ENCODE peak calls at places on chromosome 1, in five cellular contexts. N, R, Z, G and X are unnamed samples.

GRCh38 chr1:22572778-22573177 is 9.5 kb downstream of the EPHA8 start:
- DNase-seq in N (no peak), R (no peak), Z (no peak), G (no peak), X (no peak)

GRCh38 chr1:94993931-94994645 is 67.2 kb upstream of the CNN3 start:
- DNase-seq in N (no peak), R (no peak), Z (no peak), G (no peak), X (no peak)

GRCh38 chr1:31665264-31665878 is 20.7 kb upstream of the PEF1 start:
- DNase-seq in N (no peak), R (no peak), Z (no peak), G (no peak), X (no peak)

GRCh38 chr1:227779651-227780050 is 35.8 kb upstream of the PRSS38 start:
- DNase-seq in N (no peak), R (no peak), Z (peak; percentile 21), G (no peak), X (no peak)

GRCh38 chr1:31725777-31726535 is 22.1 kb upstream of the COL16A1 start:
- DNase-seq in N (no peak), R (no peak), Z (no peak), G (no peak), X (no peak)

GRCh38 chr1:34361781-34362357 is 185.2 kb downstream of the C1orf94 start:
- DNase-seq in N (no peak), R (no peak), Z (no peak), G (no peak), X (no peak)

GRCh38 chr1:12196641-12197482 is 30.1 kb downstream of the TNFRSF1B start:
- DNase-seq in N (no peak), R (no peak), Z (no peak), G (peak; percentile 79), X (no peak)

GRCh38 chr1:210252621-210253041 is 20.0 kb downstream of the SERTAD4 start:
- DNase-seq in N (no peak), R (peak; percentile 45), Z (no peak), G (peak; percentile 80), X (no peak)

GRCh38 chr1:151985270-151985669 is 8.4 kb downstream of the S100A10 start:
- DNase-seq in N (no peak), R (no peak), Z (no peak), G (no peak), X (no peak)